ENCODE peak calls at places on chromosomes 1 and 21, in five cellular contexts. N is endothelial cell of umbilical vein, Z is GM12865, G is right lobe of liver, P is heart right ventricle. S is an unnamed sample.

GRCh38 chr1:147723691-147724323 is 36.6 kb downstream of the GJA5 start:
- DNase-seq in N (peak; percentile 65), Z (peak; percentile 10), G (no peak), P (peak; percentile 48), S (no peak)

GRCh38 chr1:222373216-222373615 is 174.7 kb downstream of the HHIPL2 start:
- DNase-seq in N (no peak), Z (peak; percentile 3), G (no peak), P (no peak), S (no peak)

GRCh38 chr1:98662354-98662665 is 789 bp downstream of the SNX7 start:
- DNase-seq in N (no peak), Z (no peak), G (no peak), P (no peak), S (peak; percentile 10)

GRCh38 chr1:48552420-48552819 is 80.4 kb upstream of the SPATA6 start:
- DNase-seq in N (no peak), Z (peak; percentile 31), G (peak; percentile 49), P (no peak), S (no peak)

GRCh38 chr1:29381426-29381825 is 145.1 kb downstream of the PTPRU start:
- DNase-seq in N (no peak), Z (no peak), G (no peak), P (no peak), S (no peak)

GRCh38 chr1:152907686-152908601 is at the start of gene IVL:
- DNase-seq in N (no peak), Z (peak; percentile 68), G (no peak), P (no peak), S (no peak)

GRCh38 chr1:152411846-152412245 is 2.2 kb downstream of the CRNN start:
- DNase-seq in N (no peak), Z (no peak), G (no peak), P (no peak), S (no peak)

GRCh38 chr1:184386271-184387068 is at the start of gene C1orf21:
- DNase-seq in N (peak; percentile 82), Z (peak; percentile 81), G (peak; percentile 84), P (peak; percentile 92), S (peak; percentile 72)

GRCh38 chr1:6743189-6744101 is 41.8 kb upstream of the CAMTA1 start:
- DNase-seq in N (peak; percentile 65), Z (peak; percentile 61), G (no peak), P (peak; percentile 37), S (peak; percentile 36)

GRCh38 chr1:206829282-206829681 is 36.1 kb upstream of the IL20 start:
- DNase-seq in N (no peak), Z (peak; percentile 37), G (no peak), P (no peak), S (no peak)

GRCh38 chr1:222821239-222821638 is 6.4 kb downstream of the DISP1 start:
- DNase-seq in N (no peak), Z (no peak), G (no peak), P (no peak), S (no peak)

GRCh38 chr1:162056043-162056442 is 13.4 kb upstream of the NOS1AP start:
- DNase-seq in N (peak; percentile 83), Z (peak; percentile 65), G (peak; percentile 73), P (peak; percentile 30), S (peak; percentile 23)

GRCh38 chr1:17565551-17565971 is 26.1 kb downstream of the ARHGEF10L start:
- DNase-seq in N (no peak), Z (no peak), G (peak; percentile 83), P (no peak), S (no peak)

GRCh38 chr21:39183272-39184049 is at the start of gene PSMG1:
- DNase-seq in N (peak; percentile 96), Z (peak; percentile 98), G (peak; percentile 98), P (peak; percentile 95), S (peak; percentile 78)

GRCh38 chr1:186155594-186155993 is 219.5 kb downstream of the TPR start:
- DNase-seq in N (peak; percentile 60), Z (peak; percentile 45), G (no peak), P (no peak), S (peak; percentile 34)

GRCh38 chr1:104172243-104172681 is 422.6 kb downstream of the AMY1C start:
- DNase-seq in N (no peak), Z (no peak), G (no peak), P (no peak), S (no peak)

GRCh38 chr1:202593845-202594244 is 116.4 kb downstream of the SYT2 start:
- DNase-seq in N (no peak), Z (no peak), G (no peak), P (no peak), S (no peak)

GRCh38 chr21:42621828-42622199 is 31.6 kb upstream of the PDE9A start:
- DNase-seq in N (no peak), Z (no peak), G (no peak), P (no peak), S (no peak)

GRCh38 chr1:238558156-238558555 is 667.4 kb upstream of the ZP4 start:
- DNase-seq in N (no peak), Z (no peak), G (no peak), P (no peak), S (no peak)

GRCh38 chr1:209030454-209031167 is 552.9 kb upstream of the CAMK1G start:
- DNase-seq in N (no peak), Z (no peak), G (no peak), P (no peak), S (no peak)

GRCh38 chr1:67020765-67021164 is 33.2 kb downstream of the SLC35D1 start:
- DNase-seq in N (no peak), Z (no peak), G (no peak), P (no peak), S (no peak)

GRCh38 chr1:193919827-193920226 is 733.4 kb upstream of the B3GALT2 start:
- DNase-seq in N (no peak), Z (no peak), G (no peak), P (no peak), S (no peak)

GRCh38 chr1:167663002-167663772 is 33.2 kb downstream of the RCSD1 start:
- DNase-seq in N (no peak), Z (peak; percentile 80), G (no peak), P (peak; percentile 57), S (no peak)

GRCh38 chr21:42687796-42688195 is 34.4 kb downstream of the PDE9A start:
- DNase-seq in N (no peak), Z (no peak), G (no peak), P (no peak), S (no peak)

GRCh38 chr1:202329891-202330290 is 11.8 kb downstream of the UBE2T start:
- DNase-seq in N (no peak), Z (no peak), G (peak; percentile 12), P (no peak), S (no peak)

GRCh38 chr1:207754942-207755689 is 3.3 kb downstream of the CD46 start:
- DNase-seq in N (no peak), Z (no peak), G (no peak), P (no peak), S (no peak)

GRCh38 chr1:210362526-210362925 is 33.8 kb downstream of the HHAT start:
- DNase-seq in N (peak; percentile 7), Z (no peak), G (no peak), P (no peak), S (peak; percentile 45)

GRCh38 chr21:15552914-15553491 is 176.8 kb upstream of the USP25 start:
- DNase-seq in N (no peak), Z (no peak), G (no peak), P (no peak), S (no peak)

GRCh38 chr1:22611530-22611947 is 24.9 kb upstream of the C1QA start:
- DNase-seq in N (peak; percentile 53), Z (peak; percentile 21), G (no peak), P (peak; percentile 38), S (peak; percentile 13)

GRCh38 chr1:155080250-155081228 is 1.9 kb downstream of the EFNA3 start:
- DNase-seq in N (no peak), Z (no peak), G (no peak), P (peak; percentile 19), S (no peak)
- H3K4me3 ChIP-seq in N (no peak overlapping the region), Z (no peak overlapping the region), G (no peak overlapping the region), P (peak overlapping the region; percentile 50), S (no peak overlapping the region)

GRCh38 chr1:164590592-164590991 is 31.6 kb downstream of the PBX1 start:
- DNase-seq in N (no peak), Z (no peak), G (no peak), P (no peak), S (no peak)

GRCh38 chr1:164589408-164589807 is 30.4 kb downstream of the PBX1 start:
- DNase-seq in N (no peak), Z (no peak), G (no peak), P (no peak), S (no peak)

GRCh38 chr1:164587617-164588367 is 28.8 kb downstream of the PBX1 start:
- DNase-seq in N (peak; percentile 18), Z (no peak), G (peak; percentile 56), P (no peak), S (no peak)

GRCh38 chr1:164589961-164590507 is 31.1 kb downstream of the PBX1 start:
- DNase-seq in N (no peak), Z (no peak), G (no peak), P (no peak), S (no peak)

DNA sequence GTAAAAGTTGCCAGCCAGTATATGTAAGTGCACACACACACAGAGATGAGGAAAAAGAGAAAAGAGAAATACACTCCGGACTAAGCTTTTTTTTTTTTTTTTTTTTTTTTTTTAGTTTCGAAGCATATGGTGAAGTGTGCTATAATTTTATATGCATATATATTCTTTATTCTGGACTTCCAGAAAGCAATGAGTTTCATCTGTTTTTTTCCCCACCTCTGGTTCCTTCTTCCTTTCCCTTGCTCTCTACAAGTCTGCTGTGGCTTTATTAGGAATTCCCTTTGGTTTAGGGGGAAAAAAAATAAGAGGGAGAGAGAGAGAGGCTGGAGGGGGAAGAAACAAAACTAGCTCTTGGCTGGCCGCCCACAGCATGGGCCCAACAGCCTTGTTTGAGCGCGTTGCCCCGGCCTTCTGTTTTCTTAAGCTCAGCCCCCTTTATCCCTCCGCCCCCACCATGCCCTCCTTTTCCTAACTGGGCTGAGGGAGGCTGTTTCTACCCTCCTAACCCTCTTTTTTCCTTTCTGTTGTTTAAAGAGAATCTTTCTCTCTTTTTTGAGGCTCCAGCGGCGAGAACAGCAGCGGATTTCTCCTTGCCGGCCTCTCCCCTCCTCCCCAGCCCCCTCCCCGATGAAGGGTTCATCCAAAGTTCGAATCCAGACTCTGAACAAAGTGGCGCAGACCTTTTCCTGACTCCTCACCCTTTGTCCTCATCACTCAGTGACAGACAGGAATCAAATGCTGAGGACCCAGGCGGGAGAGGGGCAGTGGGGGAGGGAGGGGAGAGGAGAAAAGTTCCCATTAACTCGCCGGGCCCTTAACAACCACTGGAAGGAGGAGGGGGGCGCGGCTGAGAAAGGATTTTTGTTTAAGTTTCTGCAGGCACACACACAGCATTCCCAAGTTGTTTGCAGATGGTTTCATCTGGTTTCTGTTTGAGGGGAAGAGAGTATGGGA is 29.7 kb downstream of the PBX1 start:
- DNase-seq in N (peak; percentile 77), Z (no peak), G (no peak), P (peak; percentile 79), S (peak; percentile 46)
- H3K4me3 ChIP-seq in N (no peak overlapping the region), Z (no peak overlapping the region), G (no peak overlapping the region), P (peak overlapping the region; percentile 21), S (peak overlapping the region; percentile 48)

GRCh38 chr1:195763146-195763906 is 844.9 kb downstream of the KCNT2 start:
- DNase-seq in N (no peak), Z (no peak), G (no peak), P (no peak), S (no peak)
- H3K4me3 ChIP-seq in N (no peak overlapping the region), Z (no peak overlapping the region), G (no peak overlapping the region), P (no peak overlapping the region), S (no peak overlapping the region)

DNA sequence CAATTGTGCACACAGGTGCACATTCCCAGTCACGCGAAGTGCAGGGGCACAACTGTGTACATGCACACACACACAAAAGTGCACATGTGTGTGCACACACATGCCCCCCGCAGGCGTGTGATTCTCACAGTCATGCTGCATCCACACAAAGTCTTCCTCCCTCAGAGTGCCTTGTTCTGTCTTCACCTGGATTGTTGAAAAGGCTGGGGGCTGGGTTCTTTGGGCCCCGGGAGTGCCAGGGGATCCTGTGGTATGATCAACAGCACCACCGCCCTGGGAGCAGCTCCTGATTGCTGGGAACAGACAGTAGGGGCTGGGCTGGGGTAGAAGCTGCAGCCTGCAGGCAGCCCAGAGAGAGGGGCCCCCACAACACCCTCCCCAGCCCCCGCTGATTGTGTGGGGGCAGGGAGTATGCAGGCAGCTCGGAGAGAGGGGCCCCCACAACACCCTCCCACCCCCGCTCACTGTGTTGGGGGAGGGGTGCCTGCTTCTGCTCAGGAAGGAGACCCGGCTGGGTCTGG is 3.4 kb downstream of the COL18A1 start:
- DNase-seq in N (no peak), Z (no peak), G (no peak), P (peak; percentile 12), S (no peak)
- H3K4me3 ChIP-seq in N (no peak overlapping the region), Z (no peak overlapping the region), G (no peak overlapping the region), P (no peak overlapping the region), S (no peak overlapping the region)